ENCODE peak calls at places on chromosome 9, in seven cellular contexts. One of them, this sample, is unnamed.
A peak's percentile ranks its signal among the peaks of the same experiment; 100 is the strongest.

GRCh38 chr9:94922098-94922607 is 195.7 kb downstream of the AOPEP start:
- DNase-seq in T-helper 1 cell: no peak
- DNase-seq in right cardiac atrium: peak; percentile 49
- DNase-seq in brain microvascular endothelial cell: peak; percentile 97
- DNase-seq in pancreas: no peak
- DNase-seq in AG20443: peak; percentile 76
- DNase-seq in MCF 10A: peak; percentile 82
- DNase-seq in this sample: no peak

GRCh38 chr9:13110766-13111400 is 168.6 kb downstream of the MPDZ start:
- DNase-seq in T-helper 1 cell: no peak
- DNase-seq in right cardiac atrium: peak; percentile 43
- DNase-seq in brain microvascular endothelial cell: no peak
- DNase-seq in pancreas: no peak
- DNase-seq in AG20443: peak; percentile 34
- DNase-seq in MCF 10A: peak; percentile 72
- DNase-seq in this sample: no peak

GRCh38 chr9:131732636-131733340 is 7.1 kb downstream of the RAPGEF1 start:
- DNase-seq in T-helper 1 cell: peak; percentile 80
- DNase-seq in right cardiac atrium: no peak
- DNase-seq in brain microvascular endothelial cell: no peak
- DNase-seq in pancreas: no peak
- DNase-seq in AG20443: no peak
- DNase-seq in MCF 10A: no peak
- DNase-seq in this sample: no peak

GRCh38 chr9:125998837-125999503 is 251.8 kb downstream of the PBX3 start:
- DNase-seq in T-helper 1 cell: no peak
- DNase-seq in right cardiac atrium: no peak
- DNase-seq in brain microvascular endothelial cell: no peak
- DNase-seq in pancreas: no peak
- DNase-seq in AG20443: no peak
- DNase-seq in MCF 10A: no peak
- DNase-seq in this sample: no peak

GRCh38 chr9:26779072-26779471 is 113.5 kb downstream of the CAAP1 start:
- DNase-seq in T-helper 1 cell: no peak
- DNase-seq in right cardiac atrium: no peak
- DNase-seq in brain microvascular endothelial cell: peak; percentile 5
- DNase-seq in pancreas: no peak
- DNase-seq in AG20443: no peak
- DNase-seq in MCF 10A: peak; percentile 61
- DNase-seq in this sample: no peak

GRCh38 chr9:79166005-79166404 is 405.8 kb upstream of the TLE4 start:
- DNase-seq in T-helper 1 cell: no peak
- DNase-seq in right cardiac atrium: no peak
- DNase-seq in brain microvascular endothelial cell: no peak
- DNase-seq in pancreas: no peak
- DNase-seq in AG20443: no peak
- DNase-seq in MCF 10A: peak; percentile 76
- DNase-seq in this sample: no peak

GRCh38 chr9:134868751-134869553 is 11.7 kb upstream of the FCN2 start:
- DNase-seq in T-helper 1 cell: no peak
- DNase-seq in right cardiac atrium: no peak
- DNase-seq in brain microvascular endothelial cell: no peak
- DNase-seq in pancreas: no peak
- DNase-seq in AG20443: no peak
- DNase-seq in MCF 10A: no peak
- DNase-seq in this sample: peak; percentile 19

GRCh38 chr9:100515578-100516494 is 42.9 kb downstream of the TMEFF1 start:
- DNase-seq in T-helper 1 cell: no peak
- DNase-seq in right cardiac atrium: no peak
- DNase-seq in brain microvascular endothelial cell: no peak
- DNase-seq in pancreas: no peak
- DNase-seq in AG20443: no peak
- DNase-seq in MCF 10A: peak; percentile 38
- DNase-seq in this sample: no peak

GRCh38 chr9:35272989-35273388 is 111.2 kb downstream of the UNC13B start:
- DNase-seq in T-helper 1 cell: no peak
- DNase-seq in right cardiac atrium: no peak
- DNase-seq in brain microvascular endothelial cell: peak; percentile 9
- DNase-seq in pancreas: no peak
- DNase-seq in AG20443: peak; percentile 24
- DNase-seq in MCF 10A: no peak
- DNase-seq in this sample: no peak

GRCh38 chr9:419571-420156 is 205.0 kb downstream of the DOCK8 start:
- DNase-seq in T-helper 1 cell: no peak
- DNase-seq in right cardiac atrium: no peak
- DNase-seq in brain microvascular endothelial cell: peak; percentile 12
- DNase-seq in pancreas: no peak
- DNase-seq in AG20443: peak; percentile 63
- DNase-seq in MCF 10A: peak; percentile 46
- DNase-seq in this sample: no peak

GRCh38 chr9:92474569-92474968 is 7.7 kb downstream of the ASPN start:
- DNase-seq in T-helper 1 cell: no peak
- DNase-seq in right cardiac atrium: no peak
- DNase-seq in brain microvascular endothelial cell: no peak
- DNase-seq in pancreas: no peak
- DNase-seq in AG20443: no peak
- DNase-seq in MCF 10A: no peak
- DNase-seq in this sample: no peak

GRCh38 chr9:19232830-19233194 is 2.3 kb downstream of the DENND4C start:
- DNase-seq in T-helper 1 cell: peak; percentile 54
- DNase-seq in right cardiac atrium: no peak
- DNase-seq in brain microvascular endothelial cell: peak; percentile 27
- DNase-seq in pancreas: no peak
- DNase-seq in AG20443: peak; percentile 27
- DNase-seq in MCF 10A: peak; percentile 55
- DNase-seq in this sample: no peak

GRCh38 chr9:16396389-16396788 is 474.1 kb downstream of the BNC2 start:
- DNase-seq in T-helper 1 cell: no peak
- DNase-seq in right cardiac atrium: no peak
- DNase-seq in brain microvascular endothelial cell: peak; percentile 47
- DNase-seq in pancreas: no peak
- DNase-seq in AG20443: no peak
- DNase-seq in MCF 10A: peak; percentile 20
- DNase-seq in this sample: no peak

GRCh38 chr9:124220551-124221451 is 36.9 kb upstream of the NEK6 start:
- DNase-seq in T-helper 1 cell: no peak
- DNase-seq in right cardiac atrium: no peak
- DNase-seq in brain microvascular endothelial cell: peak; percentile 28
- DNase-seq in pancreas: peak; percentile 81
- DNase-seq in AG20443: peak; percentile 45
- DNase-seq in MCF 10A: peak; percentile 48
- DNase-seq in this sample: no peak

This sample was measured in upper lobe of left lung.